ENCODE peak calls at places on chromosomes 7 and 10, in nine cellular contexts. One of them, this sample, is unnamed.

GRCh38 chr7:621572-622285 is 102.1 kb upstream of the PDGFA start:
- DNase-seq in endothelial cell: no peak
- DNase-seq in keratinocyte: no peak
- DNase-seq in D721Med: no peak
- DNase-seq in brain microvascular endothelial cell: no peak
- DNase-seq in glutamatergic neuron: no peak
- DNase-seq in upper lobe of right lung: peak
- DNase-seq in GM12865: no peak
- DNase-seq in fibroblast of lung: no peak
- DNase-seq in this sample: no peak

GRCh38 chr7:46900312-46901263 is 681.3 kb downstream of the TNS3 start:
- DNase-seq in brain microvascular endothelial cell: no peak
- DNase-seq in endothelial cell: no peak
- DNase-seq in upper lobe of right lung: no peak
- DNase-seq in keratinocyte: no peak
- DNase-seq in fibroblast of lung: peak
- DNase-seq in GM12865: peak
- DNase-seq in D721Med: no peak
- DNase-seq in glutamatergic neuron: no peak
- DNase-seq in this sample: no peak

GRCh38 chr7:134376693-134377092 is 60.0 kb upstream of the SLC35B4 start:
- DNase-seq in keratinocyte: no peak
- DNase-seq in D721Med: no peak
- DNase-seq in endothelial cell: no peak
- DNase-seq in GM12865: no peak
- DNase-seq in glutamatergic neuron: no peak
- DNase-seq in brain microvascular endothelial cell: no peak
- DNase-seq in upper lobe of right lung: no peak
- DNase-seq in fibroblast of lung: no peak
- DNase-seq in this sample: no peak

GRCh38 chr7:155392726-155393570 is 65.0 kb upstream of the EN2 start:
- DNase-seq in GM12865: no peak
- DNase-seq in glutamatergic neuron: no peak
- DNase-seq in brain microvascular endothelial cell: no peak
- DNase-seq in endothelial cell: no peak
- DNase-seq in fibroblast of lung: no peak
- DNase-seq in D721Med: no peak
- DNase-seq in keratinocyte: no peak
- DNase-seq in upper lobe of right lung: no peak
- DNase-seq in this sample: no peak

GRCh38 chr7:38409524-38409923 is 136.1 kb upstream of the TARP start:
- DNase-seq in GM12865: no peak
- DNase-seq in upper lobe of right lung: no peak
- DNase-seq in glutamatergic neuron: no peak
- DNase-seq in endothelial cell: no peak
- DNase-seq in keratinocyte: no peak
- DNase-seq in fibroblast of lung: no peak
- DNase-seq in brain microvascular endothelial cell: no peak
- DNase-seq in D721Med: no peak
- DNase-seq in this sample: no peak

GRCh38 chr10:59373071-59373470 is 10.7 kb upstream of the FAM13C start:
- DNase-seq in fibroblast of lung: peak
- DNase-seq in glutamatergic neuron: no peak
- DNase-seq in endothelial cell: no peak
- DNase-seq in GM12865: no peak
- DNase-seq in upper lobe of right lung: no peak
- DNase-seq in D721Med: no peak
- DNase-seq in keratinocyte: no peak
- DNase-seq in brain microvascular endothelial cell: peak
- DNase-seq in this sample: no peak

GRCh38 chr10:98134431-98135221 is at the start of gene R3HCC1L:
- DNase-seq in brain microvascular endothelial cell: peak
- DNase-seq in upper lobe of right lung: peak
- DNase-seq in D721Med: peak
- DNase-seq in endothelial cell: peak
- DNase-seq in GM12865: peak
- DNase-seq in keratinocyte: peak
- DNase-seq in glutamatergic neuron: peak
- DNase-seq in fibroblast of lung: peak
- DNase-seq in this sample: peak

GRCh38 chr10:17219024-17219423 is 9.0 kb upstream of the VIM start:
- DNase-seq in keratinocyte: no peak
- DNase-seq in brain microvascular endothelial cell: no peak
- DNase-seq in GM12865: no peak
- DNase-seq in fibroblast of lung: peak
- DNase-seq in glutamatergic neuron: no peak
- DNase-seq in endothelial cell: no peak
- DNase-seq in upper lobe of right lung: no peak
- DNase-seq in D721Med: no peak
- DNase-seq in this sample: no peak

GRCh38 chr7:91892099-91892788 is 11.7 kb upstream of the MTERF1 start:
- DNase-seq in glutamatergic neuron: no peak
- DNase-seq in brain microvascular endothelial cell: no peak
- DNase-seq in fibroblast of lung: no peak
- DNase-seq in upper lobe of right lung: no peak
- DNase-seq in D721Med: no peak
- DNase-seq in endothelial cell: no peak
- DNase-seq in GM12865: no peak
- DNase-seq in keratinocyte: no peak
- DNase-seq in this sample: no peak

GRCh38 chr7:47239927-47240570 is 341.9 kb downstream of the TNS3 start:
- DNase-seq in endothelial cell: no peak
- DNase-seq in keratinocyte: no peak
- DNase-seq in upper lobe of right lung: no peak
- DNase-seq in brain microvascular endothelial cell: no peak
- DNase-seq in GM12865: no peak
- DNase-seq in D721Med: no peak
- DNase-seq in glutamatergic neuron: no peak
- DNase-seq in fibroblast of lung: no peak
- DNase-seq in this sample: no peak

DNA sequence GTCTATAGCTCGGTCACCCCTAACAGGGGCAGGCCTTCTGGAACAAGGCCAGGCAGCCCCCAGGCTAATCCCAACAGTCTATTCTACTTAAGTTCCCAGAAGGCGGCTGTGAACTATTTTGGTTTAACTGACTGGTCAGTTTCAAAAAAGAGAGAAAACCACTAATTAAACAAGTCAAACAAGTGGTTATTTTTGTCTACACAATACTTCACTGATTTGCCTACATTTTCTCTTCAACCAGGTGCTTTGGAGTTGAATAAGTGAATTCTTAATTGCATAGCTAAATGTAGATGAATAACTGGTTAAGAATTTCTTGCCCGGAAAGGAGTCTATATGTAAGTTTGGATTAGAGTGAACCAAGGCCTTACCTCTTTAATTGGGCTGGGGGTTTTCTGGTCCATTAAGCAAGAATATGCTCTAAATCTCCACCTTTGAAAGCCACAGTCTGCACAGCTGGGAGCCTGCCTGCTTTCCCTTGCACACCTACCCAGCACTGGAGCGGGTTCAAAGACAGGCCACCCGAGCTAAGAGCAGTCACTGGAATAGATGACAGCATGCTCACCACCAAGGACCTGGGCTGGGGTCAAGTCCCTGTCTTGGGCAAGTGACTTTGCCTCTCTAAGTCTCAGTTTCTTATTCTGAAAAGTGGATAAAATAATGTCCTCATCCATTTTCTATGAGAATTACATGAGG is 70.4 kb downstream of the TBXAS1 start:
- DNase-seq in glutamatergic neuron: no peak
- DNase-seq in D721Med: no peak
- DNase-seq in keratinocyte: no peak
- DNase-seq in GM12865: no peak
- DNase-seq in upper lobe of right lung: no peak
- DNase-seq in endothelial cell: no peak
- DNase-seq in brain microvascular endothelial cell: no peak
- DNase-seq in fibroblast of lung: no peak
- DNase-seq in this sample: no peak
- TF ChIP-seq CTCF in glutamatergic neuron: no peak
- TF ChIP-seq CTCF in D721Med: no peak
- TF ChIP-seq CTCF in keratinocyte: no peak
- TF ChIP-seq CTCF in GM12865: no peak
- TF ChIP-seq CTCF in upper lobe of right lung: no peak
- TF ChIP-seq CTCF in endothelial cell: no peak
- TF ChIP-seq CTCF in brain microvascular endothelial cell: no peak
- TF ChIP-seq CTCF in fibroblast of lung: no peak
- TF ChIP-seq CTCF in this sample: no peak

GRCh38 chr7:7653140-7653539 is 12.6 kb downstream of the UMAD1 start:
- DNase-seq in fibroblast of lung: no peak
- DNase-seq in brain microvascular endothelial cell: no peak
- DNase-seq in upper lobe of right lung: no peak
- DNase-seq in D721Med: no peak
- DNase-seq in keratinocyte: no peak
- DNase-seq in glutamatergic neuron: no peak
- DNase-seq in endothelial cell: no peak
- DNase-seq in GM12865: no peak
- DNase-seq in this sample: no peak

GRCh38 chr7:7650682-7651206 is 10.2 kb downstream of the UMAD1 start:
- DNase-seq in keratinocyte: no peak
- DNase-seq in endothelial cell: no peak
- DNase-seq in GM12865: no peak
- DNase-seq in brain microvascular endothelial cell: no peak
- DNase-seq in fibroblast of lung: no peak
- DNase-seq in glutamatergic neuron: no peak
- DNase-seq in D721Med: no peak
- DNase-seq in upper lobe of right lung: no peak
- DNase-seq in this sample: no peak

GRCh38 chr7:7654964-7655363 is 14.4 kb downstream of the UMAD1 start:
- DNase-seq in brain microvascular endothelial cell: no peak
- DNase-seq in glutamatergic neuron: no peak
- DNase-seq in fibroblast of lung: no peak
- DNase-seq in GM12865: no peak
- DNase-seq in endothelial cell: no peak
- DNase-seq in upper lobe of right lung: no peak
- DNase-seq in keratinocyte: no peak
- DNase-seq in D721Med: no peak
- DNase-seq in this sample: no peak

GRCh38 chr7:7651479-7651878 is 10.9 kb downstream of the UMAD1 start:
- DNase-seq in keratinocyte: no peak
- DNase-seq in GM12865: no peak
- DNase-seq in glutamatergic neuron: no peak
- DNase-seq in brain microvascular endothelial cell: no peak
- DNase-seq in endothelial cell: no peak
- DNase-seq in upper lobe of right lung: no peak
- DNase-seq in fibroblast of lung: no peak
- DNase-seq in D721Med: no peak
- DNase-seq in this sample: no peak

DNA sequence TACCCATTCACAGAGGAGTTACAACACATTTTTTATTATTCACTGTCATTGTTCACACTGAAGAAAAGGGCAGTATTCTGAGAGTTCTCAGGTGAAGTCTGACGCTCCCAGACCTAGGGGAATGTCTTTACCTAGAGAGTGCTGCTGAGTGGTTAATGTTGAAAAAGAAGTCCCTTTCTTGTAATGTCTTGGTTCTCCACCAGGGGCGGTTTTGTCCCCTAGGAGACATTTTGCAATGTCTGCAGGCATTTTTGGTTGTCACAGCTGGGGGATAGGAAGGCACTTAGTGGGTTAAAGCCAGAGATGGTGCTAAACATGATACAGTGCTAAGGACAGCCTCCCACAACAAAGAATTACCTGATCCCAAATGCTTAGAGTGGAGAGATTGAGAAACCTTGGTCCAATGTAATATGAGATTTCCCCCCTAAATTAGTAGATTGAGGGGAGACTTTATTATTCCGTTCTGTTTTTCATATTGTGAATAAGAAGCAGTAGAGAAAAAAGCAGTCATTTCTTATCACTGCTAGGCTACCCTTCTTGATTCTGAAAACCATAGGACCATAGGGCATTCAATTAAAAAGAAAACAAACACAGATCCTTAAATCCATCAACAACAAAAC is 13.1 kb downstream of the UMAD1 start:
- DNase-seq in D721Med: no peak
- DNase-seq in brain microvascular endothelial cell: no peak
- DNase-seq in endothelial cell: peak
- DNase-seq in GM12865: peak
- DNase-seq in keratinocyte: no peak
- DNase-seq in glutamatergic neuron: peak
- DNase-seq in fibroblast of lung: peak
- DNase-seq in upper lobe of right lung: no peak
- DNase-seq in this sample: no peak
- TF ChIP-seq CTCF in D721Med: peak
- TF ChIP-seq CTCF in brain microvascular endothelial cell: peak
- TF ChIP-seq CTCF in endothelial cell: peak
- TF ChIP-seq CTCF in GM12865: peak
- TF ChIP-seq CTCF in keratinocyte: peak
- TF ChIP-seq CTCF in glutamatergic neuron: peak
- TF ChIP-seq CTCF in fibroblast of lung: peak
- TF ChIP-seq CTCF in upper lobe of right lung: peak
- TF ChIP-seq CTCF in this sample: peak

GRCh38 chr10:73647211-73647874 is 6.1 kb upstream of the MYOZ1 start:
- DNase-seq in brain microvascular endothelial cell: no peak
- DNase-seq in endothelial cell: peak
- DNase-seq in keratinocyte: no peak
- DNase-seq in fibroblast of lung: peak
- DNase-seq in glutamatergic neuron: peak
- DNase-seq in upper lobe of right lung: peak
- DNase-seq in D721Med: peak
- DNase-seq in GM12865: peak
- DNase-seq in this sample: no peak

GRCh38 chr10:73646598-73647041 is 5.3 kb upstream of the MYOZ1 start:
- DNase-seq in keratinocyte: no peak
- DNase-seq in GM12865: no peak
- DNase-seq in fibroblast of lung: no peak
- DNase-seq in brain microvascular endothelial cell: no peak
- DNase-seq in endothelial cell: no peak
- DNase-seq in upper lobe of right lung: no peak
- DNase-seq in glutamatergic neuron: no peak
- DNase-seq in D721Med: no peak
- DNase-seq in this sample: no peak

GRCh38 chr10:73647875-73648228 is 6.6 kb upstream of the MYOZ1 start:
- DNase-seq in fibroblast of lung: no peak
- DNase-seq in GM12865: no peak
- DNase-seq in keratinocyte: no peak
- DNase-seq in D721Med: no peak
- DNase-seq in brain microvascular endothelial cell: no peak
- DNase-seq in glutamatergic neuron: no peak
- DNase-seq in upper lobe of right lung: no peak
- DNase-seq in endothelial cell: no peak
- DNase-seq in this sample: no peak

GRCh38 chr10:73648975-73649829 is 6.6 kb downstream of the SYNPO2L start:
- DNase-seq in endothelial cell: no peak
- DNase-seq in glutamatergic neuron: no peak
- DNase-seq in GM12865: no peak
- DNase-seq in upper lobe of right lung: no peak
- DNase-seq in keratinocyte: no peak
- DNase-seq in brain microvascular endothelial cell: peak
- DNase-seq in D721Med: no peak
- DNase-seq in fibroblast of lung: no peak
- DNase-seq in this sample: no peak

GRCh38 chr10:73648252-73648651 is 7.0 kb upstream of the MYOZ1 start:
- DNase-seq in GM12865: no peak
- DNase-seq in brain microvascular endothelial cell: no peak
- DNase-seq in fibroblast of lung: peak
- DNase-seq in glutamatergic neuron: peak
- DNase-seq in D721Med: no peak
- DNase-seq in upper lobe of right lung: no peak
- DNase-seq in keratinocyte: no peak
- DNase-seq in endothelial cell: no peak
- DNase-seq in this sample: no peak
- TF ChIP-seq CTCF in GM12865: no peak
- TF ChIP-seq CTCF in brain microvascular endothelial cell: no peak
- TF ChIP-seq CTCF in fibroblast of lung: no peak
- TF ChIP-seq CTCF in glutamatergic neuron: no peak
- TF ChIP-seq CTCF in D721Med: no peak
- TF ChIP-seq CTCF in upper lobe of right lung: no peak
- TF ChIP-seq CTCF in keratinocyte: no peak
- TF ChIP-seq CTCF in endothelial cell: no peak
- TF ChIP-seq CTCF in this sample: no peak

GRCh38 chr7:101243786-101244384 is 996 bp downstream of the FIS1 start:
- DNase-seq in GM12865: no peak
- DNase-seq in fibroblast of lung: peak
- DNase-seq in D721Med: peak
- DNase-seq in keratinocyte: no peak
- DNase-seq in glutamatergic neuron: no peak
- DNase-seq in upper lobe of right lung: no peak
- DNase-seq in endothelial cell: no peak
- DNase-seq in brain microvascular endothelial cell: peak
- DNase-seq in this sample: no peak
- TF ChIP-seq CTCF in GM12865: no peak
- TF ChIP-seq CTCF in fibroblast of lung: no peak
- TF ChIP-seq CTCF in D721Med: no peak
- TF ChIP-seq CTCF in keratinocyte: peak
- TF ChIP-seq CTCF in glutamatergic neuron: no peak
- TF ChIP-seq CTCF in upper lobe of right lung: peak
- TF ChIP-seq CTCF in endothelial cell: peak
- TF ChIP-seq CTCF in brain microvascular endothelial cell: no peak
- TF ChIP-seq CTCF in this sample: peak

This sample was measured in CD14-positive monocyte.